ENCODE peak calls at places on chromosomes 5 and 9, in four cellular contexts. G is WERI-Rb-1, D is HepG2, P is colonic mucosa. V is an unnamed sample. For H3K27me3, the result is how much of the 10 kb centered on the place peaks cover.

GRCh38 chr9:107483666-107484065 is 5.9 kb downstream of the KLF4 start:
- DNase-seq in D (no peak), P (no peak), G (no peak), V (no peak)

GRCh38 chr5:80955082-80955481 is 5.1 kb upstream of the RASGRF2 start:
- DNase-seq in G (no peak), P (no peak), D (no peak), V (no peak)

GRCh38 chr5:172096184-172096941 is 89.9 kb upstream of the FBXW11 start:
- DNase-seq in D (no peak), G (no peak), P (no peak), V (no peak)

GRCh38 chr5:139895647-139896046 is 100.0 kb downstream of the PSD2 start:
- DNase-seq in G (no peak), D (no peak), P (no peak), V (peak)

GRCh38 chr9:131667576-131667975 is 72.3 kb downstream of the RAPGEF1 start:
- DNase-seq in P (no peak), D (no peak), G (no peak), V (no peak)

GRCh38 chr9:97506264-97506663 is 4.8 kb downstream of the TMOD1 start:
- DNase-seq in G (no peak), D (no peak), P (no peak), V (no peak)

GRCh38 chr9:19967567-19968459 is 179.0 kb upstream of the SLC24A2 start:
- DNase-seq in D (no peak), G (peak), P (no peak), V (no peak)

GRCh38 chr5:170546257-170546656 is 42.4 kb downstream of the KCNIP1 start:
- DNase-seq in D (no peak), G (no peak), P (no peak), V (no peak)

GRCh38 chr5:14708551-14708950 is 44.0 kb downstream of the OTULIN start:
- DNase-seq in P (no peak), G (no peak), D (no peak), V (no peak)

DNA sequence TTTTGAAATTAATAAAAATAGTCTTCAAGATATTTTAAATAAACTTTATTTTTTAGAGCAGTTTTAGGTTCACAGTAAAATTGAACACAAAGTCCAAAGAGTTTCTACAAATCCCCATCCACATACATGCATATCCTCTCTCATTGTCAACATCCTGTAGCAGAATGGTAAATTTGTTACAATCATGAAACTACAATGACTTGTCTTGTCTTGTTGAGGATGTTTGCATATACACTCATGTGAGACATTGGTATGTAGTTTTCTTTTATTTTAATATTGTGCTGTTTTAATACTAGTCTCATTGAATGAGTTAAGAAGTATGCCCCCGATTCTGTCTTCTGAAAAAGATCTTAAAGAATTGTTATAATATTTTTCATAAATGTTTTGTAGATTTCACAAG is 447.0 kb upstream of the EDIL3 start:
- DNase-seq in D (no peak), P (no peak), G (no peak), V (no peak)
- H3K27ac ChIP-seq in D (no peak), P (no peak), G (no peak), V (no peak)

DNA sequence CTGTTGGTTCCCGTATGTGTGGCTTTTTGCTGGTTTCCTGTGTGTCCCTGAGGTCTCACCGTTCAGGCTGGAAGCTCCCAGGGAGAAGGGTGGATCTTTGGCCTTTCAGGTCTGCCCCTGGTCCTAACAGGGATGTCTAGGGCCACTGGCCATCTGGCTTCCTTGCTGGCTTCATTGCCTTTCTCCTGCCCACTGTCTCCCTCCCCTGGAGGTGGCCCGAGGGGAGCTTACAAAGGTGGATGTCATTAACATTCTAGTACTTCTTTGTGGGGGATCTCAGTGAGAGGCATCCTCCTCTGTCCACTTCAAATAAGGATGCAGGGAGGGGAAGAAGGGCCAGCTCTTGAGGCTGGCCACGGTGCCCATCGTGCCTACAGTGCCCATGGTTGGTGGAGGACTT is 35.2 kb downstream of the HMCN2 start:
- DNase-seq in D (no peak), G (no peak), P (no peak), V (no peak)
- H3K27me3 ChIP-seq in D (under half), G (under half), P (under half), V (under half)

GRCh38 chr5:9715891-9716335 is 85.8 kb upstream of the TAS2R1 start:
- DNase-seq in D (no peak), G (no peak), P (no peak), V (no peak)
- H3K27ac ChIP-seq in D (no peak), G (no peak), P (no peak), V (no peak)

GRCh38 chr5:78046006-78046405 is 248.5 kb downstream of the AP3B1 start:
- DNase-seq in G (no peak), D (no peak), P (no peak), V (no peak)
- H3K27me3 ChIP-seq in G (under half), D (under half), P (under half), V (under half)

GRCh38 chr9:121319394-121319780 is 50.7 kb downstream of the STOM start:
- DNase-seq in P (no peak), D (no peak), G (no peak), V (no peak)
- H3K27ac ChIP-seq in P (no peak), D (no peak), G (no peak), V (peak)

GRCh38 chr9:72769546-72769945 is 183.3 kb downstream of the ALDH1A1 start:
- DNase-seq in G (no peak), D (no peak), P (no peak), V (no peak)

GRCh38 chr9:72775570-72775969 is 177.3 kb downstream of the ALDH1A1 start:
- DNase-seq in D (no peak), P (no peak), G (no peak), V (no peak)

GRCh38 chr9:72773570-72773969 is 179.3 kb downstream of the ALDH1A1 start:
- DNase-seq in D (no peak), G (no peak), P (no peak), V (no peak)

GRCh38 chr9:72772641-72773040 is 180.2 kb downstream of the ALDH1A1 start:
- DNase-seq in P (no peak), D (no peak), G (no peak), V (no peak)
- H3K27me3 ChIP-seq in P (under half), D (under half), G (under half), V (under half)

DNA sequence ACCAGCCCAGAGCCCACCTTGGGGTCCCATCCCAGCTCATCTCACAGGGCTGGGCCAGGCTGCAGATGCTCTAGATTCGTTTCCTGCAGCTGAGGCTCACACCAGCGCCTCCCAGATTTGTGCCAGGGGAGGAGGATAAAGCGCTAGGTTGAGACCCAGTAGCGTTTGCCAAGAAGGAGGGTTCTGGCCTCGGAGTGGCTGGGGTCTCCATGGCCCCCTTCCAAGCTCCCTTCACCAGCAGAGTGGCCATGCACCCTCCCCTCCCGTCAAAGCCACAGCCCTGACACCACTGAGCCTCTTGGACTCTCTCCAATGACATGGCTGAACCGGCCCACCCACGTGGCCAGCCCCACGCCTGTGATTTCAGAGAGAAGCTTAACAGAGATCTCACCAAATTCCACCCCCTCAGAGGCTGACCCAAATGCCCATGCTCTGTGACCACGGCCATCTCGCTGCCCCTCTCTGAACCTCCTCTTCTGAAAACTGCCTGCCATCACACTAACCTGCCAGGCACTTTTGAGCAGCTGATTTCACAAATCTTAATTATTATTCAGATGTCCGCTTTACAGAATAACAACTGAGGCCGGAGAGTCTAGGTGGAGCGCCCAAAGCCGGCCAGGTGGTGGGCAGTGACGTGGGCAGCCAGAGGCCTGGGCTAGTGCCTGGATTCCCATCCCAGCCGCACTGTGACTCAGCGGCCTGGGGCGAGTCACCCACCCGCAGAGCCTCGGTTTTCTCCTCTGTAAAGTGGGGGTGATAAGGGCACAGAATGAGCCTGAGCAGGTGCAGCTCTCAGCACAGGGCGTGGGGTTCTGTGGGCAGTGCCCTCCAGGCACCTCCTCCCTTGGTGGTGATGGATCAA is 155.7 kb downstream of the C9orf50 start:
- DNase-seq in P (no peak), G (peak), D (no peak), V (peak)
- H3K27ac ChIP-seq in P (no peak), G (peak), D (no peak), V (no peak)

GRCh38 chr9:35956646-35957045 is 1.3 kb downstream of the OR2S2 start:
- DNase-seq in D (no peak), G (no peak), P (no peak), V (no peak)

GRCh38 chr9:35951736-35952135 is 6.2 kb downstream of the OR2S2 start:
- DNase-seq in D (no peak), G (no peak), P (no peak), V (no peak)

GRCh38 chr9:35948901-35949318 is 9.0 kb downstream of the OR2S2 start:
- DNase-seq in D (peak), P (peak), G (no peak), V (no peak)

GRCh38 chr9:35954942-35955546 is 2.9 kb downstream of the OR2S2 start:
- DNase-seq in G (peak), D (peak), P (peak), V (no peak)

DNA sequence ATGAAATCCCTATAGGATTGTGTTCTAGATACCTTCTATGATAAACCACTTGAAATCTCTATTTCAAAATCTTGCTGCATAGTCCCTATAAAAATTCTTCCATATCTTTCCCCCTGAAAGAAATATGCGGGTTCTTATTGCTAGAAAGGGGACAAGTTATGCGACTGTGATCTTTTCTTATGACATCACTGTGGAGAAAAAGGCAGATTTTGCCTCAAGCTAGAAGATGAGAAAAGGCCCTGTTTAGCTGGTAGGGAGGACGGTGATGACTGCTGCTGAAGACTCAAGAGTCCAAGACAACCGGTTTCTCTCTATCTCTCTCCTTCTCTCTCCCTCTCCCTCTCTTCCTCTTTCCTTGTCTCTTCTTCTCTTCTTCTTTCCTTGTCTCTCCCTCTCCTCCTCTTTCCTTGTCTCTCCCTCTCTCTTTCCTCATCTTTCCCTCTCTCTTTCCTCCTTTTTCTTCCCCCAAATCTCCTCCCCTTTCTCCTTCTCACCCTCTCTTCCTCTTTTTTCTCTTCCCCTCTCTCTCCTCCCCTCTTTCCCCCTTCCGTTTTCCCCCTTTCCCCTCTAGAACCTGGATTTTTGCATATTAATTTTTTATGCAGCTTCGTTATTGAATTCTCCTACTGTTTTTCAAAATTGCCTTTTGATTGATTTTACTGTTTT is 5.3 kb downstream of the OR2S2 start:
- DNase-seq in D (no peak), P (no peak), G (no peak), V (no peak)
- H3K27me3 ChIP-seq in D (under half), P (under half), G (under half), V (under half)

DNA sequence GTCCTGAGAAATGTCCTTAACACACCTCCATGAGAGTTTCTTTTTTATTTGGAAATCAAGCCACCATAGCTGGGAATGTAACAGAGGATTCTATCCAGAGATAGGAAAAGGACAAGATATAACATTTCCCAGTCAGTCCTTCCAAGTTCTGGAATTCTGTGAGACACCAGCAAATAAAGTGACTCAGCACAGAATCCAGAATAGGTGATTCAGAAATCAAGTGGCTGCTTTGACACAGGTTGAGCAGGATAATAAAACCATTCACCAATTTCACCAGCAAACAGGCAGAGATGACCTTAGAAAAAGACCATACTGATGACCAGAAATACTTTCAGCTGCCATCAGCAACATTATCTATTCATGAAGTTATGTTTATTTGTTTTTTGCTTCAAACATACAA is 491.4 kb upstream of the TUSC1 start:
- DNase-seq in G (no peak), D (no peak), P (no peak), V (no peak)
- H3K27ac ChIP-seq in G (no peak), D (no peak), P (no peak), V (no peak)

GRCh38 chr9:134556531-134557068 is 85.0 kb upstream of the COL5A1 start:
- DNase-seq in D (no peak), G (no peak), P (no peak), V (peak)

GRCh38 chr9:134557331-134557730 is 84.3 kb upstream of the COL5A1 start:
- DNase-seq in G (no peak), D (no peak), P (no peak), V (peak)

GRCh38 chr9:134559013-134559412 is 82.6 kb upstream of the COL5A1 start:
- DNase-seq in G (no peak), D (no peak), P (no peak), V (no peak)

GRCh38 chr9:134560206-134560605 is 81.4 kb upstream of the COL5A1 start:
- DNase-seq in P (no peak), D (no peak), G (no peak), V (no peak)

GRCh38 chr9:134558124-134558805 is 83.3 kb upstream of the COL5A1 start:
- DNase-seq in G (no peak), D (no peak), P (no peak), V (peak)
- H3K27me3 ChIP-seq in G (under half), D (half or more), P (under half), V (under half)

V was measured in ovary.